ENCODE peak calls at places on chromosomes 11 and 22, in six cellular contexts. E, W, F, A, Y and I are unnamed samples.

GRCh38 chr11:42631223-42631843 is 680.5 kb upstream of the API5 start:
- DNase-seq in E (peak), Y (no peak), A (peak), W (no peak), F (no peak), I (peak)

GRCh38 chr11:10109836-10110235 is 184.2 kb downstream of the SBF2 start:
- DNase-seq in Y (no peak), A (no peak), E (peak), F (no peak), W (no peak), I (peak)

GRCh38 chr22:50264946-50265669 is 3.6 kb upstream of the MAPK12 start:
- DNase-seq in E (no peak), F (no peak), A (no peak), W (no peak), Y (no peak), I (no peak)

GRCh38 chr11:60788401-60789110 is 3.4 kb downstream of the MS4A10 start:
- DNase-seq in Y (peak), F (no peak), A (no peak), W (no peak), E (no peak), I (no peak)

GRCh38 chr11:75474878-75475766 is 42.1 kb upstream of the KLHL35 start:
- DNase-seq in W (no peak), Y (peak), E (no peak), A (no peak), F (peak), I (no peak)

GRCh38 chr11:41536001-41536568 is 76.6 kb upstream of the LRRC4C start:
- DNase-seq in Y (no peak), E (no peak), W (no peak), A (no peak), F (no peak), I (no peak)

GRCh38 chr22:37674951-37675929 is at the start of gene LGALS1:
- DNase-seq in E (peak), A (peak), Y (peak), F (peak), W (no peak), I (peak)

GRCh38 chr11:117585631-117586030 is 211.4 kb downstream of the DSCAML1 start:
- DNase-seq in E (no peak), F (no peak), W (no peak), A (no peak), Y (no peak), I (no peak)

GRCh38 chr11:133678211-133678610 is 145.9 kb upstream of the OPCML start:
- DNase-seq in W (no peak), F (no peak), A (no peak), E (no peak), Y (no peak), I (no peak)

GRCh38 chr11:12167098-12167999 is 57.0 kb downstream of the MICAL2 start:
- DNase-seq in Y (no peak), E (peak), W (no peak), A (peak), F (peak), I (peak)

GRCh38 chr11:45926001-45926401 is 3.5 kb downstream of the LARGE2 start:
- DNase-seq in E (no peak), Y (no peak), A (no peak), F (no peak), W (no peak), I (no peak)

GRCh38 chr11:368414-369335 is 624 bp upstream of the B4GALNT4 start:
- DNase-seq in E (no peak), W (peak), F (no peak), A (peak), Y (peak), I (no peak)

GRCh38 chr22:34000879-34001526 is 80.7 kb upstream of the LARGE1 start:
- DNase-seq in F (no peak), W (no peak), E (no peak), A (no peak), Y (no peak), I (no peak)

GRCh38 chr11:11620966-11621880 is 582 bp downstream of the GALNT18 start:
- DNase-seq in Y (peak), F (peak), A (peak), E (no peak), W (peak), I (no peak)

GRCh38 chr22:32839776-32840571 is 38.5 kb downstream of the TIMP3 start:
- DNase-seq in Y (no peak), W (peak), F (peak), E (no peak), A (no peak), I (no peak)

GRCh38 chr11:128318856-128319474 is 268.4 kb downstream of the ETS1 start:
- DNase-seq in W (no peak), A (no peak), F (no peak), E (no peak), Y (no peak), I (no peak)

GRCh38 chr11:76613901-76614300 is 56.6 kb downstream of the LRRC32 start:
- DNase-seq in A (no peak), Y (no peak), E (no peak), F (no peak), W (no peak), I (no peak)

GRCh38 chr11:123584737-123585136 is 69.7 kb downstream of the SCN3B start:
- DNase-seq in A (no peak), E (no peak), F (no peak), W (no peak), Y (no peak), I (no peak)

GRCh38 chr11:27392715-27393114 is 29.7 kb upstream of the CCDC34 start:
- DNase-seq in E (peak), A (no peak), W (no peak), Y (no peak), F (no peak), I (peak)

GRCh38 chr11:87290304-87290922 is 252.7 kb downstream of the TMEM135 start:
- DNase-seq in Y (no peak), F (no peak), A (peak), E (peak), W (no peak), I (peak)